ENCODE peak calls at places on chromosomes 3 and 15, in five cellular contexts. J, X, Y, E and P are unnamed samples.

GRCh38 chr3:38003371-38003816 is 12.8 kb downstream of the VILL start:
- DNase-seq in J (no peak), X (peak), Y (peak), E (peak), P (no peak)

GRCh38 chr3:21174461-21174860 is 576.5 kb downstream of the ZNF385D start:
- DNase-seq in J (no peak), X (no peak), Y (no peak), E (no peak), P (no peak)

GRCh38 chr3:39398700-39399099 is 7.8 kb upstream of the RPSA start:
- DNase-seq in J (no peak), X (no peak), Y (no peak), E (peak), P (no peak)

GRCh38 chr3:186167646-186168045 is 58.8 kb upstream of the ETV5 start:
- DNase-seq in J (no peak), X (no peak), Y (no peak), E (no peak), P (no peak)

GRCh38 chr3:44981220-44981619 is 5.2 kb downstream of the EXOSC7 start:
- DNase-seq in J (no peak), X (no peak), Y (no peak), E (peak), P (no peak)

GRCh38 chr3:47890832-47891620 is 88.1 kb downstream of the DHX30 start:
- DNase-seq in J (peak), X (no peak), Y (no peak), E (no peak), P (no peak)

GRCh38 chr3:17183951-17184550 is 299.3 kb downstream of the PLCL2 start:
- DNase-seq in J (no peak), X (no peak), Y (no peak), E (peak), P (no peak)

GRCh38 chr15:101064795-101065569 is 145.8 kb downstream of the LRRK1 start:
- DNase-seq in J (no peak), X (no peak), Y (no peak), E (no peak), P (no peak)

GRCh38 chr15:87764461-87765236 is 491.9 kb downstream of the NTRK3 start:
- DNase-seq in J (no peak), X (no peak), Y (no peak), E (peak), P (no peak)

GRCh38 chr15:94327356-94327936 is 96.1 kb downstream of the MCTP2 start:
- DNase-seq in J (no peak), X (no peak), Y (no peak), E (peak), P (peak)

GRCh38 chr15:67225336-67225735 is 29.1 kb downstream of the AAGAB start:
- DNase-seq in J (no peak), X (no peak), Y (no peak), E (peak), P (no peak)

GRCh38 chr15:97522362-97522761 is 438.1 kb upstream of the ARRDC4 start:
- DNase-seq in J (no peak), X (no peak), Y (no peak), E (no peak), P (no peak)

GRCh38 chr3:48851407-48851806 is 3.7 kb upstream of the PRKAR2A start:
- DNase-seq in J (no peak), X (no peak), Y (no peak), E (peak), P (no peak)

GRCh38 chr15:46676233-46677206 is 1040.8 kb upstream of the SEMA6D start:
- DNase-seq in J (no peak), X (no peak), Y (no peak), E (no peak), P (peak)

GRCh38 chr3:128499724-128500275 is 6.8 kb upstream of the GATA2 start:
- DNase-seq in J (no peak), X (no peak), Y (no peak), E (peak), P (no peak)

GRCh38 chr15:36808401-36809160 is 229.2 kb downstream of the CDIN1 start:
- DNase-seq in J (no peak), X (no peak), Y (no peak), E (peak), P (no peak)

GRCh38 chr15:38707802-38708671 is 143.4 kb upstream of the RASGRP1 start:
- DNase-seq in J (no peak), X (no peak), Y (no peak), E (peak), P (peak)